ENCODE peak calls at places on chromosomes 6 and 20, in five cellular contexts. One of them, this sample, is unnamed.

GRCh38 chr6:14542670-14543366 is 425.2 kb downstream of the CD83 start:
- DNase-seq in activated T-cell treated with anti-CD3 and anti-CD28 coated beads, Interleukin-2, amount 50 U/mL, for 4 hours: peak
- DNase-seq in A549: no peak
- DNase-seq in nephron progenitor cell: no peak
- DNase-seq in NCI-H2081: no peak
- DNase-seq in this sample: peak

GRCh38 chr6:82237013-82237412 is 10.5 kb downstream of the IBTK start:
- DNase-seq in activated T-cell treated with anti-CD3 and anti-CD28 coated beads, Interleukin-2, amount 50 U/mL, for 4 hours: no peak
- DNase-seq in A549: no peak
- DNase-seq in nephron progenitor cell: no peak
- DNase-seq in NCI-H2081: no peak
- DNase-seq in this sample: no peak

GRCh38 chr20:25483431-25484132 is 76.1 kb downstream of the GINS1 start:
- DNase-seq in activated T-cell treated with anti-CD3 and anti-CD28 coated beads, Interleukin-2, amount 50 U/mL, for 4 hours: no peak
- DNase-seq in A549: no peak
- DNase-seq in nephron progenitor cell: no peak
- DNase-seq in NCI-H2081: no peak
- DNase-seq in this sample: no peak

GRCh38 chr6:16140607-16141006 is 11.7 kb downstream of the MYLIP start:
- DNase-seq in activated T-cell treated with anti-CD3 and anti-CD28 coated beads, Interleukin-2, amount 50 U/mL, for 4 hours: no peak
- DNase-seq in A549: no peak
- DNase-seq in nephron progenitor cell: no peak
- DNase-seq in NCI-H2081: no peak
- DNase-seq in this sample: no peak

GRCh38 chr20:34058831-34059230 is 53.2 kb downstream of the EIF2S2 start:
- DNase-seq in activated T-cell treated with anti-CD3 and anti-CD28 coated beads, Interleukin-2, amount 50 U/mL, for 4 hours: no peak
- DNase-seq in A549: no peak
- DNase-seq in nephron progenitor cell: no peak
- DNase-seq in NCI-H2081: peak
- DNase-seq in this sample: no peak

GRCh38 chr6:138012682-138013081 is 94.5 kb downstream of the PERP start:
- DNase-seq in activated T-cell treated with anti-CD3 and anti-CD28 coated beads, Interleukin-2, amount 50 U/mL, for 4 hours: no peak
- DNase-seq in A549: no peak
- DNase-seq in nephron progenitor cell: no peak
- DNase-seq in NCI-H2081: no peak
- DNase-seq in this sample: no peak

GRCh38 chr6:4055420-4056041 is 23.4 kb downstream of the FAM217A start:
- DNase-seq in activated T-cell treated with anti-CD3 and anti-CD28 coated beads, Interleukin-2, amount 50 U/mL, for 4 hours: no peak
- DNase-seq in A549: peak
- DNase-seq in nephron progenitor cell: no peak
- DNase-seq in NCI-H2081: no peak
- DNase-seq in this sample: no peak

GRCh38 chr20:44743916-44744655 is 1.6 kb upstream of the KCNK15 start:
- DNase-seq in activated T-cell treated with anti-CD3 and anti-CD28 coated beads, Interleukin-2, amount 50 U/mL, for 4 hours: no peak
- DNase-seq in A549: no peak
- DNase-seq in nephron progenitor cell: no peak
- DNase-seq in NCI-H2081: no peak
- DNase-seq in this sample: no peak

GRCh38 chr20:60049601-60050000 is 91.4 kb downstream of the CDH26 start:
- DNase-seq in activated T-cell treated with anti-CD3 and anti-CD28 coated beads, Interleukin-2, amount 50 U/mL, for 4 hours: no peak
- DNase-seq in A549: no peak
- DNase-seq in nephron progenitor cell: no peak
- DNase-seq in NCI-H2081: no peak
- DNase-seq in this sample: no peak

GRCh38 chr6:34462561-34462971 is 3.3 kb upstream of the PACSIN1 start:
- DNase-seq in activated T-cell treated with anti-CD3 and anti-CD28 coated beads, Interleukin-2, amount 50 U/mL, for 4 hours: no peak
- DNase-seq in A549: peak
- DNase-seq in nephron progenitor cell: peak
- DNase-seq in NCI-H2081: peak
- DNase-seq in this sample: no peak

GRCh38 chr6:165676435-165677068 is 13.5 kb upstream of the PDE10A start:
- DNase-seq in activated T-cell treated with anti-CD3 and anti-CD28 coated beads, Interleukin-2, amount 50 U/mL, for 4 hours: no peak
- DNase-seq in A549: no peak
- DNase-seq in nephron progenitor cell: no peak
- DNase-seq in NCI-H2081: no peak
- DNase-seq in this sample: no peak

GRCh38 chr20:63135411-63135810 is 80.5 kb downstream of the YTHDF1 start:
- DNase-seq in activated T-cell treated with anti-CD3 and anti-CD28 coated beads, Interleukin-2, amount 50 U/mL, for 4 hours: no peak
- DNase-seq in A549: no peak
- DNase-seq in nephron progenitor cell: no peak
- DNase-seq in NCI-H2081: no peak
- DNase-seq in this sample: no peak

GRCh38 chr6:43628392-43629103 is 516 bp downstream of the GTPBP2 start:
- DNase-seq in activated T-cell treated with anti-CD3 and anti-CD28 coated beads, Interleukin-2, amount 50 U/mL, for 4 hours: peak
- DNase-seq in A549: peak
- DNase-seq in nephron progenitor cell: peak
- DNase-seq in NCI-H2081: peak
- DNase-seq in this sample: peak

GRCh38 chr6:111661541-111662041 is 55.9 kb upstream of the TRAF3IP2 start:
- DNase-seq in activated T-cell treated with anti-CD3 and anti-CD28 coated beads, Interleukin-2, amount 50 U/mL, for 4 hours: no peak
- DNase-seq in A549: no peak
- DNase-seq in nephron progenitor cell: peak
- DNase-seq in NCI-H2081: peak
- DNase-seq in this sample: no peak

GRCh38 chr6:13725052-13725451 is 13.4 kb upstream of the RANBP9 start:
- DNase-seq in activated T-cell treated with anti-CD3 and anti-CD28 coated beads, Interleukin-2, amount 50 U/mL, for 4 hours: no peak
- DNase-seq in A549: no peak
- DNase-seq in nephron progenitor cell: no peak
- DNase-seq in NCI-H2081: no peak
- DNase-seq in this sample: no peak

GRCh38 chr20:33915726-33916331 is 77.9 kb upstream of the RALY start:
- DNase-seq in activated T-cell treated with anti-CD3 and anti-CD28 coated beads, Interleukin-2, amount 50 U/mL, for 4 hours: peak
- DNase-seq in A549: peak
- DNase-seq in nephron progenitor cell: peak
- DNase-seq in NCI-H2081: no peak
- DNase-seq in this sample: peak

This sample was measured in stimulated activated naive CD4-positive, alpha-beta T cell treated with Interleukin-2 at 50 U/mL for 16 hours.